ENCODE peak calls at places on chromosome 11, in eight cellular contexts. E is activated CD8-positive, alpha-beta T cell treated with anti-CD3 and anti-CD28 coated beads for 36 hours; V is EL; N is AG10803; T is stimulated activated CD4-positive, alpha-beta T cell treated with anti-CD3 and anti-CD28 coated beads, Interleukin-2, amount 100 ng/mL, for 24 hours; A is GM19239; Y is uterus; J is PC-3. X is an unnamed sample.

GRCh38 chr11:76610871-76611475 is 59.6 kb downstream of the LRRC32 start:
- DNase-seq in E (peak), V (no peak), N (no peak), T (no peak), A (no peak), Y (no peak), J (no peak), X (no peak)

GRCh38 chr11:119422505-119423416 is at the start of gene THY1:
- DNase-seq in E (no peak), V (peak), N (peak), T (no peak), A (no peak), Y (no peak), J (no peak), X (peak)

GRCh38 chr11:8201524-8202365 is 32.9 kb upstream of the RIC3 start:
- DNase-seq in E (no peak), V (no peak), N (no peak), T (no peak), A (no peak), Y (no peak), J (no peak), X (no peak)

GRCh38 chr11:12242926-12243325 is 132.5 kb downstream of the MICAL2 start:
- DNase-seq in E (no peak), V (no peak), N (no peak), T (no peak), A (no peak), Y (no peak), J (no peak), X (no peak)

GRCh38 chr11:69644962-69645675 is 4.2 kb downstream of the CCND1 start:
- DNase-seq in E (no peak), V (no peak), N (no peak), T (no peak), A (no peak), Y (no peak), J (peak), X (no peak)

GRCh38 chr11:8258289-8258688 is 5.4 kb downstream of the LMO1 start:
- DNase-seq in E (no peak), V (no peak), N (no peak), T (no peak), A (no peak), Y (peak), J (no peak), X (peak)

GRCh38 chr11:116893906-116894305 is 56.5 kb upstream of the APOA1 start:
- DNase-seq in E (no peak), V (no peak), N (no peak), T (no peak), A (no peak), Y (no peak), J (no peak), X (no peak)

GRCh38 chr11:45163956-45164575 is 17.6 kb downstream of the PRDM11 start:
- DNase-seq in E (peak), V (no peak), N (no peak), T (no peak), A (no peak), Y (no peak), J (no peak), X (no peak)

GRCh38 chr11:72069787-72070251 is 10.5 kb downstream of the NUMA1 start:
- DNase-seq in E (no peak), V (peak), N (peak), T (no peak), A (no peak), Y (peak), J (peak), X (peak)

X was measured in fibroblast of gingiva.